ENCODE peak calls at places on chromosomes 7 and 10, in four cellular contexts. One of them, this sample, is unnamed.

GRCh38 chr7:33556471-33556870 is 348.9 kb upstream of the BMPER start:
- DNase-seq in K562: no peak
- DNase-seq in HepG2: no peak
- DNase-seq in SK-N-SH: no peak
- DNase-seq in this sample: no peak

GRCh38 chr10:111705026-111705425 is 478.5 kb downstream of the GPAM start:
- DNase-seq in K562: no peak
- DNase-seq in HepG2: no peak
- DNase-seq in SK-N-SH: no peak
- DNase-seq in this sample: no peak

GRCh38 chr7:1819258-1819841 is 149.3 kb downstream of the ELFN1 start:
- DNase-seq in K562: no peak
- DNase-seq in HepG2: no peak
- DNase-seq in SK-N-SH: no peak
- DNase-seq in this sample: no peak

GRCh38 chr7:23907012-23907411 is 197.0 kb downstream of the STK31 start:
- DNase-seq in K562: no peak
- DNase-seq in HepG2: no peak
- DNase-seq in SK-N-SH: no peak
- DNase-seq in this sample: no peak

GRCh38 chr10:50625663-50626062 is 1.9 kb upstream of the SGMS1 start:
- DNase-seq in K562: peak; percentile 45
- DNase-seq in HepG2: no peak
- DNase-seq in SK-N-SH: peak; percentile 22
- DNase-seq in this sample: no peak

GRCh38 chr10:95906675-95907453 is 911 bp upstream of the CC2D2B start:
- DNase-seq in K562: peak; percentile 66
- DNase-seq in HepG2: peak; percentile 58
- DNase-seq in SK-N-SH: peak; percentile 51
- DNase-seq in this sample: peak; percentile 43

GRCh38 chr7:46855851-46856250 is 726.1 kb downstream of the TNS3 start:
- DNase-seq in K562: no peak
- DNase-seq in HepG2: no peak
- DNase-seq in SK-N-SH: no peak
- DNase-seq in this sample: no peak

GRCh38 chr7:29192811-29193210 is 1.8 kb upstream of the CHN2 start:
- DNase-seq in K562: no peak
- DNase-seq in HepG2: no peak
- DNase-seq in SK-N-SH: no peak
- DNase-seq in this sample: no peak

GRCh38 chr7:3866279-3866678 is 565.2 kb downstream of the SDK1 start:
- DNase-seq in K562: no peak
- DNase-seq in HepG2: peak; percentile 5
- DNase-seq in SK-N-SH: no peak
- DNase-seq in this sample: no peak

GRCh38 chr7:133052826-133053225 is 29.1 kb downstream of the CHCHD3 start:
- DNase-seq in K562: no peak
- DNase-seq in HepG2: no peak
- DNase-seq in SK-N-SH: no peak
- DNase-seq in this sample: no peak

GRCh38 chr10:68074404-68074774 is 694 bp downstream of the HERC4 start:
- DNase-seq in K562: no peak
- DNase-seq in HepG2: no peak
- DNase-seq in SK-N-SH: no peak
- DNase-seq in this sample: no peak
- TF ChIP-seq FOXJ3 in K562: no peak
- TF ChIP-seq FOXJ3 in HepG2: no peak
- TF ChIP-seq FOXJ3 in SK-N-SH: no peak
- TF ChIP-seq FOXJ3 in this sample: no peak

GRCh38 chr10:31074357-31075065 is 42.8 kb upstream of the ZNF438 start:
- DNase-seq in K562: no peak
- DNase-seq in HepG2: no peak
- DNase-seq in SK-N-SH: no peak
- DNase-seq in this sample: no peak

GRCh38 chr10:31072453-31072852 is 40.8 kb upstream of the ZNF438 start:
- DNase-seq in K562: no peak
- DNase-seq in HepG2: no peak
- DNase-seq in SK-N-SH: no peak
- DNase-seq in this sample: no peak

GRCh38 chr10:31069411-31069810 is 37.7 kb upstream of the ZNF438 start:
- DNase-seq in K562: no peak
- DNase-seq in HepG2: no peak
- DNase-seq in SK-N-SH: no peak
- DNase-seq in this sample: no peak

GRCh38 chr10:31070691-31071090 is 39.0 kb upstream of the ZNF438 start:
- DNase-seq in K562: no peak
- DNase-seq in HepG2: no peak
- DNase-seq in SK-N-SH: no peak
- DNase-seq in this sample: no peak

DNA sequence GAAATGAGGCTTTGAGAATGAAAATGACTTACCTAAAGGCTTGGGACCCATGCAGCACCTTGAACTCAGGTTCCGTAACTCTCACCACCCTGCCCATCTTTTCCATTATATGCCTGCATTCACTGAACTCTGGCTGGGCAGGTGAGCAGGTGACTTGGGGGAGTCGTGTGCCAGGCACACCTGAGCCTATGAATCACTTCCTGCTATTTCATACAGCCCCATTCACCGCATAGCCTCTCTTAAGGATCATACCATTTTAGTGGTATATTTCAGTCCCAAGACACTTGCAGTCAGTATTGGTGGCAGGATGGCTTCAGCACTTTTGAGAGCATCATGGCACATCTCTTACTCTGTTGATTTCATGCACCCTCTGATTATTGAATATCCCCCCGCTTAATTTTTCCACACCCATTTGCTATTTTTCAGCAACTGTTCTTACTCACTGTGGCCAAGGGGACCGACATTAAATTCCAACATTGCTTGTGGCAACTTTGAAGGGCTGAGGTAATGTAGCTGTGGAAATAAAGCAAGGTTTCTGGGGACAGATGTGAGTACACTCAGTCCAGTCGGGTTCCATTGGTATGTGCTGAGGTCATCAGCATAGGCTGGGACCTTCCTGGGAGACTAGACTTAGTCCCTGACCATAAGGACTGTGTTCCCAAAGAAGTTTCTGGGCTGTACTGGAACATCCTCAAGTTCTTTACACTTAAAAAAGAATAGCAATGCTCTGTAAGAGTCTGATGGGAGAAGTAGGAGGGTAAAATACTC is 39.8 kb upstream of the ZNF438 start:
- DNase-seq in K562: no peak
- DNase-seq in HepG2: no peak
- DNase-seq in SK-N-SH: no peak
- DNase-seq in this sample: no peak
- TF ChIP-seq FOXJ3 in K562: no peak
- TF ChIP-seq FOXJ3 in HepG2: no peak
- TF ChIP-seq FOXJ3 in SK-N-SH: no peak
- TF ChIP-seq FOXJ3 in this sample: no peak

GRCh38 chr10:67780759-67781538 is 57.0 kb downstream of the DNAJC12 start:
- DNase-seq in K562: no peak
- DNase-seq in HepG2: no peak
- DNase-seq in SK-N-SH: no peak
- DNase-seq in this sample: no peak
- TF ChIP-seq FOXJ3 in K562: no peak
- TF ChIP-seq FOXJ3 in HepG2: no peak
- TF ChIP-seq FOXJ3 in SK-N-SH: no peak
- TF ChIP-seq FOXJ3 in this sample: no peak

DNA sequence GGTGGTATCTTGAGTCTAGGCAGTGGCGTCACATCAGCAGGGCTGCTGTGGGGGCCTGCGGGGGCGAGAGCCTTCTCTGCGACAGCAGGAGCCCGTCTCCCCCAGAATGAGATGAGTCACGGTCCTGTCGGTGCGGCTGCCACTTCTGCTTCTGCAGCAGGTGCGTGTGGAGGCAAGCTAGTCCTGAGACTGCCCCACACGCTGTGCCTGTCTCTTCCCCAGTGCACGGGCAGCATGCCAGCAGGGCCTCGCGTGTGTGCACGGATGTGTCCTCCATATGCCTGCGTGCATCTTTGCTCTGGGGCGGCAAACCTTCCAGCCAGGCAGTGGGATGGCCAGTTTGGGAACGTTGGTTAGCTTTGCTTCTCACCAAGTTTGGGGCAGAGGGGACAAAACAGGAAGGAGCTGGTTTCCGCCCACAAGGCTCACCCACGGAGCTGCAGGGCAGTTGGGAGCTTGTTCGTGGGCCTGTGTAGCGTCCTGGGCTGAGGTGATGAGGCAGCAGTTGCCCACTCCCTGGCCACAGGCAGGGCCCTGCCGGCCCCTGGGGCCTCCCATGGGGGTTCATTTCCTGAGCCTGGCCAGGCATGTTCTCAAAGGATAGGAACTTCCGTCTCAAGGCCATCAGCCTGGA is 60.8 kb upstream of the PPIF start:
- DNase-seq in K562: peak; percentile 59
- DNase-seq in HepG2: no peak
- DNase-seq in SK-N-SH: peak; percentile 77
- DNase-seq in this sample: no peak
- TF ChIP-seq FOXJ3 in K562: no peak
- TF ChIP-seq FOXJ3 in HepG2: no peak
- TF ChIP-seq FOXJ3 in SK-N-SH: peak; percentile 55
- TF ChIP-seq FOXJ3 in this sample: no peak

GRCh38 chr10:122576291-122576690 is 15.7 kb downstream of the DMBT1 start:
- DNase-seq in K562: no peak
- DNase-seq in HepG2: no peak
- DNase-seq in SK-N-SH: no peak
- DNase-seq in this sample: no peak
- TF ChIP-seq FOXJ3 in K562: no peak
- TF ChIP-seq FOXJ3 in HepG2: no peak
- TF ChIP-seq FOXJ3 in SK-N-SH: no peak
- TF ChIP-seq FOXJ3 in this sample: no peak

DNA sequence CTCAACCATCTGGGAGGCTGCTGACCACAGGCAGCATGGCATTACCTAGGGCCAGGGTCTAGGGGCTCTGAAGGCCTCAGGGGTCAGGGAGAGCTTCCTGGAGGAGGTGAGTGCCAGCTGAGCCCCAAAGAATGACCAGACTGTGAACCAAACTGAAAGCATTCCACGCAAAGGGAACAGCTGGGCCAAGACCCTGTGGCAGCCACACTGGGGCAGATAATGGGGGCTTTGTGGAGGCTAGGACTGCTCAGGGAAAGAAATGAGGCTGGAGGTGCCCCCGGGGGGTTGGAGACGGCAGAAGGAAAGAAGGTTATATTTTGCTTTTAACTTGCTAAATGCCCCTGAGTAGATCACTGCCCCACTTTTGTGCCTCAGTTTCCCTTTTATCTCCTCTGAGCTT is 57.6 kb downstream of the ZMIZ1 start:
- DNase-seq in K562: no peak
- DNase-seq in HepG2: no peak
- DNase-seq in SK-N-SH: no peak
- DNase-seq in this sample: no peak
- TF ChIP-seq FOXJ3 in K562: no peak
- TF ChIP-seq FOXJ3 in HepG2: no peak
- TF ChIP-seq FOXJ3 in SK-N-SH: no peak
- TF ChIP-seq FOXJ3 in this sample: no peak

DNA sequence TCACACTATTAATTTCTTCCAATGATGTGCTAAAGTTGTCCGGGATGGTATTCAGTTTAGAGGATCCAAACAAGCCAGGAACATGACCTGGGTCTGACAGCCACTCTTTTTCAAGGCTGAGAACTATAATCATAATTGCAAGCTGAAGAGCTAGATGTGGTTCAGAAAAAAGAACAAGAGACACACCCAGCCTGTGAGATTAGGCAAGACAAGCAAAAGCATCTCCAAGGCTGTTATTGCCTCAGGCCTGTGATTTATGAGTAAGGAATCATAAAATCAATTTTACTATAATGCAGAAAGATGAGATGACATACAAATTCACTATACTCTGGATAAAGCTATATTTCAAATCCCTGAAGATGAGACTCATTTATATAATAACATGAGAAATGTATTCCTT is 47.2 kb downstream of the FHIP2A start:
- DNase-seq in K562: no peak
- DNase-seq in HepG2: no peak
- DNase-seq in SK-N-SH: no peak
- DNase-seq in this sample: no peak
- TF ChIP-seq FOXJ3 in K562: no peak
- TF ChIP-seq FOXJ3 in HepG2: no peak
- TF ChIP-seq FOXJ3 in SK-N-SH: no peak
- TF ChIP-seq FOXJ3 in this sample: no peak

This sample was measured in WTC11.